ENCODE peak calls at places on chromosomes 2 and 18, in six cellular contexts. P, K, W, I, Y and B are unnamed samples.
A peak's percentile ranks its signal among the peaks of the same experiment; 100 is the strongest.

GRCh38 chr2:192196451-192197194 is 1.9 kb upstream of the TMEFF2 start:
- DNase-seq in K (no peak), P (no peak), I (peak; percentile 10), W (no peak), Y (no peak), B (no peak)

GRCh38 chr2:1586946-1587840 is 157.1 kb downstream of the PXDN start:
- DNase-seq in Y (no peak), I (no peak), P (no peak), W (no peak), K (no peak), B (no peak)

GRCh38 chr2:189608160-189608559 is 27.6 kb upstream of the SLC40A1 start:
- DNase-seq in W (no peak), K (no peak), I (no peak), P (no peak), Y (no peak), B (no peak)

GRCh38 chr2:126700073-126700581 is 44.2 kb downstream of the GYPC start:
- DNase-seq in Y (no peak), W (no peak), I (peak; percentile 4), K (no peak), P (peak; percentile 42), B (no peak)

GRCh38 chr2:187567126-187567525 is 12.9 kb upstream of the TFPI start:
- DNase-seq in Y (no peak), K (no peak), I (peak; percentile 74), W (no peak), P (peak; percentile 79), B (no peak)

GRCh38 chr2:113084249-113085000 is 16.7 kb downstream of the IL1F10 start:
- DNase-seq in P (no peak), K (no peak), I (peak; percentile 59), W (no peak), Y (peak; percentile 19), B (no peak)

GRCh38 chr2:237134831-237135230 is 49.1 kb downstream of the COPS8 start:
- DNase-seq in W (no peak), K (no peak), P (no peak), Y (no peak), I (no peak), B (no peak)

GRCh38 chr18:37499008-37499407 is 66.6 kb downstream of the CELF4 start:
- DNase-seq in K (no peak), Y (no peak), I (no peak), P (no peak), W (no peak), B (no peak)

GRCh38 chr18:51666717-51667320 is 469.3 kb upstream of the MEX3C start:
- DNase-seq in I (peak; percentile 10), K (no peak), P (no peak), W (no peak), Y (no peak), B (no peak)

GRCh38 chr18:44823782-44824181 is 143.1 kb downstream of the SETBP1 start:
- DNase-seq in Y (no peak), K (no peak), I (peak; percentile 80), W (no peak), P (peak; percentile 29), B (no peak)

GRCh38 chr2:158747346-158747745 is 47.8 kb upstream of the DAPL1 start:
- DNase-seq in I (no peak), W (no peak), K (no peak), P (no peak), Y (no peak), B (no peak)

GRCh38 chr18:76490701-76491171 is 4.3 kb downstream of the ZNF516 start:
- DNase-seq in Y (peak; percentile 64), I (peak; percentile 70), K (no peak), W (peak; percentile 33), P (peak; percentile 32), B (no peak)

GRCh38 chr2:219656523-219656922 is 29.1 kb downstream of the SLC4A3 start:
- DNase-seq in W (no peak), K (no peak), Y (no peak), P (peak; percentile 58), I (peak; percentile 22), B (no peak)

GRCh38 chr2:119225084-119225864 is 1.6 kb downstream of the STEAP3 start:
- DNase-seq in Y (no peak), P (peak; percentile 32), W (no peak), K (no peak), I (no peak), B (no peak)

GRCh38 chr2:222353998-222354397 is 55.2 kb upstream of the PAX3 start:
- DNase-seq in P (no peak), W (no peak), Y (no peak), K (no peak), I (no peak), B (no peak)

GRCh38 chr2:234502285-234502918 is 5.5 kb upstream of the ARL4C start:
- DNase-seq in K (no peak), I (peak; percentile 70), Y (no peak), P (peak; percentile 92), W (no peak), B (no peak)

GRCh38 chr2:157265825-157266224 is 8.3 kb downstream of the GALNT5 start:
- DNase-seq in P (no peak), Y (no peak), K (no peak), I (no peak), W (no peak), B (no peak)

GRCh38 chr18:30967701-30968100 is 74.8 kb downstream of the DSC3 start:
- DNase-seq in I (no peak), Y (no peak), K (no peak), W (no peak), P (no peak), B (no peak)

GRCh38 chr2:183105402-183106134 is 18.7 kb upstream of the NUP35 start:
- DNase-seq in I (peak; percentile 42), K (no peak), W (no peak), Y (no peak), P (peak; percentile 47), B (no peak)

GRCh38 chr2:10487144-10488104 is 39.3 kb upstream of the ODC1 start:
- DNase-seq in Y (no peak), P (no peak), W (no peak), K (no peak), I (peak; percentile 30), B (no peak)

GRCh38 chr2:14996306-14997014 is 363.9 kb downstream of the LRATD1 start:
- DNase-seq in Y (no peak), W (no peak), K (no peak), I (no peak), P (no peak), B (no peak)

GRCh38 chr2:70354264-70354949 is 52.5 kb upstream of the FAM136A start:
- DNase-seq in Y (no peak), W (no peak), P (peak; percentile 16), K (no peak), I (peak; percentile 89), B (no peak)

GRCh38 chr2:118657451-118657850 is 190.0 kb downstream of the EN1 start:
- DNase-seq in Y (no peak), W (no peak), P (no peak), K (no peak), I (peak; percentile 58), B (no peak)

DNA sequence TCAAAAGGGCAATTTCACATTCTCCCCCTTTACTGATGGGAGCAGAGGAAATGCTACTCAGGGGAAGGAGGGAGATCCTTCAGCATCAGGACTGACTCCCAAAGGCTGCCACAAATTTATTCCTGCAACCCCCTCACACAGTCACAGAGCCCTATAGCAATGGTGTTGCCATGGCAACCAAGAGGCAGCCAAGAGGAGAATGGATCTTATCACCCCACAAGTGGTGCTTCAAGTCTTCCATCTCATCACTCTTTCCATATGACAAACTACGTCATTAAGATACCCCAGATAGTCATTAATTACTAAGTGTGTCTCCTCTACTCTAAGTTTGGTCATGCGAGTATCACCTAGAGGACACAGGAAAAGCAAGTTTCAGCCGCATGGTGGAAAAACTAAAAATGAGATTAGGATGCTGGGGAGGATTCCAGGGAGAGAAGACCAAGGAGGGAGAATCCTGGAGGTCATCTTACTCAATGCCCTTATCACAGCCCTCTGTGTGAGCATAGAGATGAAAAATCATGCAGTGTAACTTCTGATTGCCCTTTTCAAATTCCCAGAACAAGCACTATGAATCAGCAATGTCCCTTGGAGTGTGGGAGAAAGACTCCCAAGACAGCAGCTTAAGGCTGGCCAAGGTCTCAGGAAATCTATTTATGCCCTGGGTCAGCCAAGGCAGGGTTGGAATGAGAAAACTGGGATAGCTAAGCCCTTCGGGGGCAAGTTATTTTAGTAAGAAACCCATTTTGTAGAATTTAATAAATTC is 885.7 kb upstream of the KLHL29 start:
- DNase-seq in Y (no peak), K (peak; percentile 62), I (no peak), W (no peak), P (no peak), B (peak; percentile 68)
- H3K27ac ChIP-seq in Y (no peak overlapping the region), K (peak overlapping the region; percentile 55), I (no peak overlapping the region), W (no peak overlapping the region), P (no peak overlapping the region), B (peak overlapping the region; percentile 77)

GRCh38 chr2:181907635-181908034 is 16.1 kb downstream of the ITPRID2 start:
- DNase-seq in I (no peak), P (no peak), Y (no peak), K (no peak), W (no peak), B (no peak)

GRCh38 chr2:181907005-181907549 is 15.5 kb downstream of the ITPRID2 start:
- DNase-seq in P (no peak), Y (no peak), I (no peak), W (no peak), K (no peak), B (no peak)

GRCh38 chr2:181904022-181904632 is 12.6 kb downstream of the ITPRID2 start:
- DNase-seq in K (no peak), I (peak; percentile 44), P (peak; percentile 50), W (no peak), Y (peak; percentile 37), B (no peak)

GRCh38 chr2:181900007-181900651 is 8.6 kb downstream of the ITPRID2 start:
- DNase-seq in I (no peak), Y (no peak), K (no peak), P (no peak), W (no peak), B (no peak)

GRCh38 chr2:181902625-181903024 is 11.1 kb downstream of the ITPRID2 start:
- DNase-seq in Y (no peak), I (no peak), W (no peak), K (no peak), P (no peak), B (no peak)
- H3K36me3 ChIP-seq in Y (peaks cover 17% of the 10 kb centered on the region), I (peaks cover 67% of the 10 kb centered on the region), W (peaks cover 4% of the 10 kb centered on the region), K (peaks cover 56% of the 10 kb centered on the region), P (peaks cover 38% of the 10 kb centered on the region), B (peaks cover 59% of the 10 kb centered on the region)

GRCh38 chr2:27270680-27271079 is 4.6 kb upstream of the DNAJC5G start:
- DNase-seq in Y (no peak), P (no peak), W (no peak), I (no peak), K (no peak), B (no peak)
- H3K4me1 ChIP-seq in Y (no peaks in the 10 kb centered on the region), P (no peaks in the 10 kb centered on the region), W (no peaks in the 10 kb centered on the region), I (no peaks in the 10 kb centered on the region), K (peaks cover 26% of the 10 kb centered on the region), B (no peaks in the 10 kb centered on the region)

GRCh38 chr2:43391159-43391876 is 164.9 kb upstream of the ZFP36L2 start:
- DNase-seq in P (no peak), Y (no peak), W (no peak), I (no peak), K (no peak), B (no peak)

GRCh38 chr2:43397821-43398220 is 171.4 kb upstream of the ZFP36L2 start:
- DNase-seq in Y (no peak), P (no peak), W (no peak), K (no peak), I (no peak), B (no peak)

GRCh38 chr2:43397411-43397810 is 171.0 kb upstream of the ZFP36L2 start:
- DNase-seq in I (no peak), K (no peak), P (no peak), Y (no peak), W (no peak), B (no peak)

GRCh38 chr2:43391877-43392214 is 165.4 kb upstream of the ZFP36L2 start:
- DNase-seq in W (no peak), Y (no peak), K (no peak), I (peak; percentile 56), P (peak; percentile 64), B (no peak)

GRCh38 chr2:43393918-43394317 is 167.5 kb upstream of the ZFP36L2 start:
- DNase-seq in I (no peak), P (no peak), Y (no peak), K (no peak), W (no peak), B (no peak)
- H3K27ac ChIP-seq in I (no peak overlapping the region), P (no peak overlapping the region), Y (no peak overlapping the region), K (no peak overlapping the region), W (no peak overlapping the region), B (peak overlapping the region; percentile 68)